ENCODE peak calls at places on chromosomes 3 and 15, in seven cellular contexts. E is germinal center; H is cardiac fibroblast; U is iris pigment epithelial cell; G is activated CD4-positive, CD25-positive, alpha-beta regulatory T cell treated with anti-CD3 and anti-CD28 coated beads, Interleukin-2, amount 50 U/mL, for 72 hours; I is mesothelial cell of epicardium; Y is AG09319. O is an unnamed sample.

GRCh38 chr3:140276698-140277097 is 341.7 kb downstream of the CLSTN2 start:
- DNase-seq in U (peak; percentile 17), H (peak; percentile 27), G (no peak), Y (peak; percentile 12), I (no peak), E (no peak), O (peak; percentile 48)

GRCh38 chr3:51099794-51100542 is 285.1 kb upstream of the MANF start:
- DNase-seq in H (peak; percentile 71), G (no peak), E (no peak), U (peak; percentile 50), Y (peak; percentile 10), I (no peak), O (peak; percentile 81)

GRCh38 chr3:57298041-57298440 is 5.6 kb upstream of the ASB14 start:
- DNase-seq in H (no peak), E (no peak), U (peak; percentile 62), G (no peak), I (no peak), Y (no peak), O (peak; percentile 63)

GRCh38 chr3:10707984-10708868 is 107.8 kb upstream of the SLC6A11 start:
- DNase-seq in H (no peak), Y (no peak), G (no peak), U (no peak), I (no peak), E (no peak), O (peak; percentile 8)

GRCh38 chr3:10465161-10465560 is 40.2 kb downstream of the ATP2B2 start:
- DNase-seq in H (no peak), E (no peak), Y (no peak), I (no peak), G (no peak), U (no peak), O (no peak)

GRCh38 chr3:73707772-73708171 is 83.0 kb upstream of the PDZRN3 start:
- DNase-seq in U (peak; percentile 7), I (no peak), E (no peak), Y (no peak), H (peak; percentile 49), G (no peak), O (peak; percentile 52)

GRCh38 chr3:151593923-151594322 is 133.1 kb upstream of the IGSF10 start:
- DNase-seq in G (no peak), Y (no peak), H (peak; percentile 31), U (peak; percentile 19), I (no peak), E (no peak), O (peak; percentile 68)

GRCh38 chr3:40211579-40211978 is 97.9 kb upstream of the EIF1B start:
- DNase-seq in I (no peak), U (peak; percentile 4), Y (no peak), E (no peak), G (no peak), H (peak; percentile 46), O (peak; percentile 51)

GRCh38 chr15:91308855-91309254 is 208.8 kb downstream of the SV2B start:
- DNase-seq in U (no peak), E (no peak), Y (no peak), G (no peak), I (no peak), H (no peak), O (no peak)

GRCh38 chr15:66167854-66168253 is 85.7 kb downstream of the MEGF11 start:
- DNase-seq in H (no peak), G (no peak), I (no peak), E (no peak), Y (no peak), U (no peak), O (no peak)

GRCh38 chr3:93988283-93988682 is 8.3 kb downstream of the ARL13B start:
- DNase-seq in H (peak; percentile 26), I (no peak), E (no peak), Y (no peak), G (no peak), U (peak; percentile 48), O (no peak)

GRCh38 chr15:86743283-86743903 is 663.7 kb downstream of the AGBL1 start:
- DNase-seq in Y (no peak), G (peak; percentile 38), I (peak; percentile 67), U (no peak), H (no peak), E (no peak), O (no peak)

GRCh38 chr15:63367390-63367789 is 14.3 kb downstream of the CA12 start:
- DNase-seq in G (no peak), H (no peak), I (no peak), Y (no peak), E (no peak), U (no peak), O (peak; percentile 46)

GRCh38 chr15:100818927-100819326 is 60.7 kb upstream of the ALDH1A3 start:
- DNase-seq in E (no peak), U (peak; percentile 77), G (no peak), I (no peak), H (peak; percentile 82), Y (peak; percentile 65), O (peak; percentile 44)

GRCh38 chr15:85024509-85025336 is 43.1 kb downstream of the PDE8A start:
- DNase-seq in U (peak; percentile 83), E (no peak), G (no peak), Y (no peak), I (no peak), H (peak; percentile 49), O (peak; percentile 92)

GRCh38 chr3:20245781-20246180 is 59.8 kb upstream of the SGO1 start:
- DNase-seq in H (no peak), G (no peak), I (no peak), E (no peak), Y (no peak), U (no peak), O (no peak)

GRCh38 chr15:74528876-74529275 is 12.1 kb upstream of the ARID3B start:
- DNase-seq in G (no peak), E (no peak), U (no peak), H (no peak), I (no peak), Y (no peak), O (no peak)

GRCh38 chr3:10615715-10616114 is 110.3 kb upstream of the ATP2B2 start:
- DNase-seq in Y (no peak), U (no peak), H (no peak), E (no peak), G (no peak), I (no peak), O (no peak)

GRCh38 chr15:91148243-91148642 is 48.2 kb downstream of the SV2B start:
- DNase-seq in E (no peak), Y (no peak), H (no peak), I (no peak), U (no peak), G (no peak), O (no peak)

GRCh38 chr15:65773386-65774111 is 18.5 kb downstream of the DENND4A start:
- DNase-seq in I (no peak), U (no peak), H (no peak), Y (no peak), E (peak; percentile 55), G (no peak), O (no peak)

GRCh38 chr3:131995936-131996335 is 38.9 kb downstream of the CPNE4 start:
- DNase-seq in Y (no peak), I (no peak), E (no peak), G (no peak), H (no peak), U (no peak), O (peak; percentile 65)

GRCh38 chr3:120182613-120183524 is 88.6 kb upstream of the GSK3B start:
- DNase-seq in Y (no peak), H (peak; percentile 76), G (no peak), E (no peak), I (no peak), U (peak; percentile 59), O (peak; percentile 77)

GRCh38 chr15:100592898-100593297 is 9.1 kb downstream of the LINS1 start:
- DNase-seq in Y (no peak), G (no peak), I (no peak), E (no peak), U (peak; percentile 94), H (no peak), O (no peak)

O was measured in GM23248.